ENCODE peak calls at places on chromosomes 4 and X, in nine cellular contexts. Z, O, N, E, B, L, W, J and U are unnamed samples.

GRCh38 chr4:2954358-2955185 is 8.6 kb downstream of the NOP14 start:
- DNase-seq in Z (peak), N (peak), O (no peak), B (no peak), L (peak), E (no peak), J (no peak), W (no peak), U (no peak)

GRCh38 chrX:9475984-9476383 is 11.1 kb downstream of the TBL1X start:
- DNase-seq in L (peak), E (no peak), B (no peak), J (no peak), N (no peak), Z (no peak), W (no peak), O (no peak), U (no peak)

GRCh38 chr4:165493359-165493758 is 114.6 kb downstream of the CPE start:
- DNase-seq in E (peak), J (peak), O (peak), B (peak), N (peak), Z (peak), W (peak), L (peak), U (peak)

GRCh38 chr4:7828926-7829325 is 110.7 kb downstream of the AFAP1 start:
- DNase-seq in W (no peak), L (no peak), J (peak), B (no peak), Z (no peak), N (no peak), O (peak), E (no peak), U (peak)

GRCh38 chr4:134636332-134637055 is 434.9 kb upstream of the PABPC4L start:
- DNase-seq in Z (no peak), J (no peak), N (no peak), B (no peak), O (no peak), E (no peak), L (no peak), W (no peak), U (no peak)

GRCh38 chrX:39418936-39419659 is 617.8 kb downstream of the MID1IP1 start:
- DNase-seq in L (no peak), B (no peak), N (no peak), Z (no peak), W (no peak), E (peak), J (no peak), O (no peak), U (no peak)

GRCh38 chrX:72714471-72714916 is 388 bp upstream of the PHKA1 start:
- DNase-seq in B (no peak), O (peak), Z (peak), W (peak), J (peak), L (no peak), N (no peak), E (peak), U (peak)

GRCh38 chr4:52751349-52751911 is at the start of gene ERVMER34-1:
- DNase-seq in O (peak), W (peak), Z (peak), J (peak), N (no peak), E (peak), B (no peak), L (no peak), U (peak)

GRCh38 chrX:140292961-140293360 is 211.9 kb downstream of the SOX3 start:
- DNase-seq in J (no peak), L (no peak), Z (no peak), E (no peak), O (no peak), W (no peak), B (no peak), N (no peak), U (no peak)

GRCh38 chr4:55183926-55184599 is 58.7 kb upstream of the KDR start:
- DNase-seq in J (no peak), N (no peak), E (peak), L (no peak), W (no peak), B (no peak), O (peak), Z (peak), U (peak)

GRCh38 chr4:122218762-122219161 is 66.6 kb downstream of the BLTP1 start:
- DNase-seq in N (no peak), E (no peak), O (peak), W (peak), B (no peak), J (no peak), Z (peak), L (no peak), U (no peak)

GRCh38 chrX:23079347-23079746 is 79.6 kb downstream of the DDX53 start:
- DNase-seq in E (no peak), Z (no peak), J (no peak), B (no peak), L (no peak), N (no peak), O (no peak), W (no peak), U (no peak)
- TF ChIP-seq CTCF in E (no peak), Z (no peak), J (no peak), B (no peak), L (no peak), N (no peak), O (no peak), W (peak), U (no peak)

GRCh38 chrX:23372220-23372902 is 37.7 kb downstream of the PTCHD1 start:
- DNase-seq in B (no peak), J (no peak), L (no peak), E (no peak), Z (no peak), O (no peak), N (no peak), W (no peak), U (no peak)
- TF ChIP-seq CTCF in B (no peak), J (no peak), L (no peak), E (no peak), Z (no peak), O (no peak), N (no peak), W (no peak), U (no peak)

DNA sequence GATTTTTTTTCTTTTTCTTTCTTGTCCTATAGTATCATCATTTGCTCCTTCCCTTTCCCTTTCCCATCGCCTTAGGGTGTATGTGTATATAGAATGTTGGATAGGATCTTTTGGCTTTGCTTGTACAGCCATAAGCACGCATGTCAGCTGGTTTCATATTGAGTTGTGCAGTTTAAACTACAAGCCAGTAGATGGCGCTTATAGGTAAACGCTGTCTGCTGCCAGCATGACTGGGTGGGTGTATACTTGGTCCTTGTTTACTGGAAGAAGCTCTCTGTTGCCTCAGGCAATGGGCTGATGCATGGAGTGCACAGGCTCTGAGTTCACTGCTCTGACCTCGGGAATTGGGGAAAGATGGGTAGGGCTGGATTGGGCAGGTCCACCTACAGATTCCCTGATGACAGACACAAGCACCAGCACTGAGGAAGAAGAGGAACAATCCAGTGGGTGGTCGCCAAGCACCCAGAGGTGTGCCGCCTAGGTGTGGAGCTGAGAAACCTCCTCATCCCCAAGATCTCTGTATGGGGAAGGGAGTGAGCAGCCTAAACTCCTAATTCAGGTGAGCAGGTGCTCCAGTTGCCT is 831.5 kb downstream of the STIM2 start:
- DNase-seq in Z (peak), O (no peak), L (no peak), N (peak), E (no peak), W (peak), B (peak), J (no peak), U (peak)
- TF ChIP-seq CTCF in Z (no peak), O (peak), L (no peak), N (peak), E (no peak), W (peak), B (peak), J (peak), U (peak)

GRCh38 chr4:186553717-186554116 is 1.6 kb downstream of the MTNR1A start:
- DNase-seq in L (no peak), J (no peak), B (no peak), Z (no peak), E (no peak), N (no peak), W (no peak), O (no peak), U (no peak)

GRCh38 chr4:186551849-186552248 is 3.5 kb downstream of the MTNR1A start:
- DNase-seq in E (no peak), Z (no peak), L (no peak), N (no peak), W (no peak), O (no peak), J (no peak), B (no peak), U (no peak)

GRCh38 chr4:186557061-186557460 is 1.7 kb upstream of the MTNR1A start:
- DNase-seq in B (no peak), Z (no peak), E (no peak), W (no peak), L (no peak), N (no peak), O (peak), J (no peak), U (no peak)

GRCh38 chr4:186554890-186555827 is at the start of gene MTNR1A:
- DNase-seq in O (peak), Z (peak), W (peak), E (no peak), N (no peak), L (no peak), B (no peak), J (no peak), U (peak)

GRCh38 chr4:186554485-186554884 is 882 bp downstream of the MTNR1A start:
- DNase-seq in J (no peak), B (no peak), W (peak), L (no peak), Z (peak), E (no peak), N (no peak), O (peak), U (peak)
- TF ChIP-seq CTCF in J (no peak), B (no peak), W (no peak), L (no peak), Z (peak), E (no peak), N (no peak), O (no peak), U (no peak)